ENCODE peak calls at places on chromosomes 1 and 21, in nine cellular contexts. W is cardiac fibroblast; S is heart left ventricle; R is astrocyte of the spinal cord; Q is tibial nerve; K is coronary artery; L is AG10803; U is CD4-positive, alpha-beta T cell; V is lower lobe of right lung. D is an unnamed sample.

GRCh38 chr1:93993731-93994130 is 84.5 kb upstream of the GCLM start:
- DNase-seq in L (peak; percentile 25), K (no peak), V (no peak), R (peak; percentile 32), S (no peak), W (no peak), U (no peak), Q (no peak), D (no peak)

GRCh38 chr1:180581635-180582039 is 22.9 kb downstream of the OVAAL start:
- DNase-seq in U (no peak), V (no peak), L (peak; percentile 65), W (peak; percentile 47), S (no peak), R (no peak), K (no peak), Q (no peak), D (no peak)

GRCh38 chr1:10122926-10123325 is 87.4 kb upstream of the KIF1B start:
- DNase-seq in K (no peak), S (no peak), V (no peak), Q (no peak), U (no peak), W (peak; percentile 52), L (peak; percentile 43), R (peak; percentile 72), D (no peak)

GRCh38 chr1:212457740-212458338 is 25.1 kb downstream of the NENF start:
- DNase-seq in Q (no peak), U (peak; percentile 27), K (no peak), V (no peak), L (no peak), R (peak; percentile 66), S (no peak), W (peak; percentile 74), D (peak; percentile 75)

GRCh38 chr1:53195211-53195909 is 1.3 kb upstream of the CPT2 start:
- DNase-seq in S (no peak), V (no peak), R (no peak), L (no peak), Q (no peak), U (no peak), W (no peak), K (no peak), D (no peak)

GRCh38 chr1:81574365-81574764 is 226.4 kb upstream of the ADGRL2 start:
- DNase-seq in V (no peak), K (no peak), W (no peak), Q (no peak), S (no peak), U (no peak), R (no peak), L (no peak), D (no peak)

GRCh38 chr1:183281553-183282091 is 95.6 kb downstream of the LAMC2 start:
- DNase-seq in L (peak; percentile 96), S (peak; percentile 95), V (peak; percentile 88), W (peak; percentile 97), R (peak; percentile 94), K (peak; percentile 97), U (peak; percentile 47), Q (peak; percentile 91), D (peak; percentile 93)

GRCh38 chr1:36094621-36095061 is 5.9 kb downstream of the ADPRS start:
- DNase-seq in L (peak; percentile 83), S (no peak), W (no peak), V (no peak), U (no peak), Q (no peak), K (peak; percentile 69), R (no peak), D (no peak)

GRCh38 chr1:163472267-163472666 is 150.5 kb downstream of the NUF2 start:
- DNase-seq in K (no peak), S (no peak), W (no peak), R (peak; percentile 9), V (no peak), U (no peak), Q (no peak), L (no peak), D (no peak)

GRCh38 chr1:35488346-35488745 is 68.9 kb downstream of the KIAA0319L start:
- DNase-seq in V (no peak), S (no peak), K (no peak), W (no peak), Q (no peak), U (no peak), L (no peak), R (no peak), D (no peak)

GRCh38 chr1:61605607-61606321 is 119.2 kb downstream of the TM2D1 start:
- DNase-seq in S (no peak), R (peak; percentile 29), U (no peak), K (no peak), L (peak; percentile 48), W (peak; percentile 78), Q (no peak), V (no peak), D (no peak)

GRCh38 chr1:9530320-9530719 is 8.9 kb upstream of the SLC25A33 start:
- DNase-seq in Q (no peak), L (no peak), K (no peak), S (no peak), V (no peak), R (no peak), U (no peak), W (no peak), D (no peak)

GRCh38 chr21:34071683-34072082 is 1.7 kb upstream of the MRPS6 start:
- DNase-seq in R (no peak), V (no peak), Q (no peak), L (no peak), K (no peak), W (no peak), S (no peak), U (no peak), D (no peak)

GRCh38 chr1:18922319-18922726 is 20.0 kb upstream of the ALDH4A1 start:
- DNase-seq in K (peak; percentile 96), S (peak; percentile 90), L (peak; percentile 88), W (peak; percentile 90), R (peak; percentile 83), U (no peak), V (peak; percentile 74), Q (peak; percentile 70), D (peak; percentile 77)

GRCh38 chr1:234775477-234776246 is 165.7 kb upstream of the IRF2BP2 start:
- DNase-seq in K (peak; percentile 66), R (no peak), V (peak; percentile 66), U (no peak), L (no peak), S (peak; percentile 44), Q (no peak), W (no peak), D (no peak)

GRCh38 chr21:45769239-45769758 is 125.8 kb downstream of the PCBP3 start:
- DNase-seq in R (no peak), W (no peak), K (no peak), Q (no peak), V (no peak), L (no peak), U (no peak), S (no peak), D (no peak)

GRCh38 chr21:45768011-45768740 is 124.7 kb downstream of the PCBP3 start:
- DNase-seq in Q (no peak), L (peak; percentile 41), U (no peak), K (no peak), W (peak; percentile 34), R (peak; percentile 65), S (no peak), V (no peak), D (no peak)

GRCh38 chr21:45767071-45768006 is 123.8 kb downstream of the PCBP3 start:
- DNase-seq in V (no peak), L (peak; percentile 40), U (peak; percentile 23), Q (no peak), S (no peak), R (peak; percentile 61), K (no peak), W (peak; percentile 41), D (no peak)

GRCh38 chr21:45769896-45770295 is 126.4 kb downstream of the PCBP3 start:
- DNase-seq in Q (no peak), L (no peak), W (no peak), V (no peak), K (no peak), U (no peak), S (no peak), R (no peak), D (no peak)

DNA sequence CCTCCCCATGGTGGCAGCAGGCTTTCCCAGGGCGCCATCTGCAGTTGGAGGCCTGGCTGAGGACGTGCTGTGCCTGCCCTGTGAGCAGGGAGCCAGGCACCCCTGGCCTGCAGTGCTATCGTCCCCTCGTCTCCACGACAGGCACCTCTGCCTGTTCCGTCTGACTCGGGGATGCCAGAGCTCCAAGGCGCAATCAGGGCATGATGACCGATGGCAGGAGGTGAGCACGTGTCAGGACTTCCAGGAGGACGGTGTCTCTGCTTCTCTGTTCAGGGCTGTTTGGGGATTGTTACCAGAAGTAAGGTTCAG is 125.2 kb downstream of the PCBP3 start:
- DNase-seq in U (no peak), W (no peak), S (no peak), R (no peak), Q (no peak), L (no peak), V (no peak), K (no peak), D (no peak)
- TF ChIP-seq CTCF in U (no peak), W (peak; percentile 9), S (no peak), R (peak; percentile 17), Q (no peak), L (no peak), V (no peak), K (no peak), D (no peak)

GRCh38 chr1:109426278-109427170 is at the start of gene PSMA5:
- DNase-seq in V (peak; percentile 98), Q (peak; percentile 90), U (peak; percentile 91), S (peak; percentile 97), L (peak; percentile 100), K (peak; percentile 99), W (peak; percentile 99), R (peak; percentile 99), D (peak; percentile 91)
- TF ChIP-seq CTCF in V (no peak), Q (no peak), U (no peak), S (no peak), L (no peak), K (no peak), W (no peak), R (no peak), D (no peak)

DNA sequence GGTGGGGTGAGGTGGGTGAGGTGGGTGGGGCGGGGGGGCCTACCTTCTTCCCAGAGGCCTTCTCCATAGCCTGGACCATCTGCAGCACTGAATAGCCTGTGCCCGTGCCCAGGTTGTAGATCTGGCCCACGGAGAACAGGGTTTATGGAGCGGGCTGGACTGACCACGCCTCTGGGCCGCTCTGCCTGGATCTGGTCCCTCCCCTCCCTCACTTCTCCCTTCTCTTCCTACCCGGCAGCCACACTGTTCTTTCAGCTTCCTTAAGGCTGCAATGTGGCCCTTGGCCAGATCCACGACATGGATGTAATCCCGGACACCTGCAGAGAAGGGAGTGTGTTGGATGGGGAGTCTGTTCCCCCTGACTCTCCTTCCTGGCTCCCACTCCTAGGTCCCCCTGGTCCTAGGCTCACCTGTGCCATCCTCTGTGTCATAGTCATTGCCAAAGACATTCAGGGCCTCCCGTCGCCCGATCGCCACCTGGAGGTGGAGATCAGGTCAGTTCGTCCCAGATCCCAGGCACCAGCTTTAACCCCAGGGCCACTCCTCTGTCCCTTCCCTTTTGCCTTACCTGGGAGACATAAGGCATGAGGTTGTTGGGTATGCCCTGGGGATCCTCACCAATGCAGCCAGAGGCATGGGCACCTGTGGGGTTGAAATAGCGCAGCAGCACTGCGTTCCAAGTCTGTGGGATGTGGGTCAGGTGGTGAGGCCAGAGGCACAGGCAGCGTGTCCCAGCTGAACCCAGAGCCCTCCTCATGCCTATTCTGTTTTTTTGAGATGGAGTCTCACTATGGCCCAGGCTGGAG is 3.9 kb downstream of the GALE start:
- DNase-seq in W (no peak), R (no peak), Q (no peak), U (no peak), S (no peak), L (no peak), V (no peak), K (no peak), D (no peak)
- TF ChIP-seq CTCF in W (no peak), R (peak; percentile 5), Q (no peak), U (no peak), S (no peak), L (no peak), V (no peak), K (no peak), D (no peak)

GRCh38 chr1:100543640-100544039 is 5.7 kb downstream of the GPR88 start:
- DNase-seq in U (no peak), S (no peak), W (peak; percentile 15), K (no peak), R (no peak), V (peak; percentile 20), L (no peak), Q (no peak), D (no peak)
- TF ChIP-seq CTCF in U (peak; percentile 31), S (no peak), W (peak; percentile 23), K (no peak), R (peak; percentile 20), V (peak; percentile 28), L (no peak), Q (no peak), D (no peak)

D was measured in glutamatergic neuron.